ENCODE peak calls at places on chromosomes 7 and 10, in five cellular contexts. L is cardiac fibroblast, A is M059J, U is cardiac muscle cell, I is HS-5. M is an unnamed sample.

GRCh38 chr7:117072620-117073118 is 119.4 kb downstream of the ST7 start:
- DNase-seq in L (peak), A (peak), U (peak), I (no peak), M (peak)

GRCh38 chr10:132881186-132881920 is 61.0 kb downstream of the CFAP46 start:
- DNase-seq in L (no peak), A (no peak), U (no peak), I (no peak), M (no peak)

GRCh38 chr10:114623661-114624294 is 34.3 kb downstream of the ABLIM1 start:
- DNase-seq in L (peak), A (peak), U (peak), I (peak), M (peak)

GRCh38 chr10:6337382-6337781 is 134.7 kb downstream of the PFKFB3 start:
- DNase-seq in L (no peak), A (no peak), U (peak), I (no peak), M (no peak)

GRCh38 chr7:158325530-158326381 is 261.9 kb downstream of the PTPRN2 start:
- DNase-seq in L (no peak), A (no peak), U (no peak), I (no peak), M (no peak)

GRCh38 chr10:70498970-70499828 is 20.6 kb downstream of the PALD1 start:
- DNase-seq in L (no peak), A (no peak), U (no peak), I (no peak), M (no peak)

GRCh38 chr7:101934618-101935017 is 117.2 kb downstream of the CUX1 start:
- DNase-seq in L (no peak), A (no peak), U (no peak), I (no peak), M (no peak)

GRCh38 chr10:28838908-28839307 is 161.6 kb downstream of the BAMBI start:
- DNase-seq in L (peak), A (peak), U (peak), I (no peak), M (no peak)

GRCh38 chr10:68348265-68348741 is 15.6 kb upstream of the PBLD start:
- DNase-seq in L (peak), A (peak), U (peak), I (no peak), M (peak)

GRCh38 chr7:21773326-21773725 is 172.4 kb downstream of the CDCA7L start:
- DNase-seq in L (no peak), A (no peak), U (no peak), I (no peak), M (no peak)

GRCh38 chr7:130878785-130879184 is 144.8 kb upstream of the KLF14 start:
- DNase-seq in L (no peak), A (no peak), U (no peak), I (no peak), M (peak)

GRCh38 chr7:121558288-121558687 is 162.2 kb upstream of the FAM3C start:
- DNase-seq in L (no peak), A (no peak), U (no peak), I (no peak), M (no peak)

GRCh38 chr7:142439739-142440138 is 181.9 kb upstream of the PRSS58 start:
- DNase-seq in L (no peak), A (peak), U (no peak), I (no peak), M (peak)

GRCh38 chr10:95392250-95392584 is 101.4 kb upstream of the PDLIM1 start:
- DNase-seq in L (no peak), A (no peak), U (no peak), I (no peak), M (no peak)

GRCh38 chr7:95986136-95986535 is 213.8 kb downstream of the DYNC1I1 start:
- DNase-seq in L (no peak), A (no peak), U (no peak), I (no peak), M (no peak)

GRCh38 chr10:77274046-77274795 is 363.4 kb downstream of the KCNMA1 start:
- DNase-seq in L (peak), A (peak), U (no peak), I (peak), M (peak)

GRCh38 chr7:151518781-151519044 is 982 bp downstream of the RHEB start:
- DNase-seq in L (peak), A (no peak), U (peak), I (no peak), M (peak)

M was measured in kidney tubule cell.